ENCODE peak calls at places on chromosomes 7 and 10, in seven cellular contexts. U is fibroblast of lung, O is pancreas, L is cardiac muscle cell, A is astrocyte, M is H9, N is uterus. K is an unnamed sample. For H3K4me1 and H3K27me3, the result is how much of the 10 kb centered on the place peaks cover.

GRCh38 chr7:157337316-157338149 is 729 bp downstream of the DNAJB6 start:
- DNase-seq in U (peak), O (peak), L (peak), A (peak), M (no peak), N (peak), K (peak)

GRCh38 chr10:45427956-45428338 is 53.9 kb downstream of the ALOX5 start:
- DNase-seq in U (no peak), O (no peak), L (no peak), A (no peak), M (no peak), N (no peak), K (no peak)

GRCh38 chr10:131888186-131888604 is 12.6 kb upstream of the PPP2R2D start:
- DNase-seq in U (peak), O (no peak), L (no peak), A (peak), M (no peak), N (no peak), K (no peak)

GRCh38 chr10:24857001-24857695 is 95.3 kb downstream of the PRTFDC1 start:
- DNase-seq in U (no peak), O (no peak), L (no peak), A (no peak), M (no peak), N (no peak), K (no peak)

GRCh38 chr7:93566876-93567275 is 7.6 kb downstream of the CALCR start:
- DNase-seq in U (peak), O (no peak), L (peak), A (no peak), M (no peak), N (no peak), K (no peak)

GRCh38 chr7:150972094-150972493 is 6.0 kb downstream of the KCNH2 start:
- DNase-seq in U (peak), O (no peak), L (peak), A (peak), M (no peak), N (peak), K (peak)

GRCh38 chr7:91142743-91143142 is 121.5 kb upstream of the FZD1 start:
- DNase-seq in U (no peak), O (no peak), L (no peak), A (no peak), M (no peak), N (no peak), K (no peak)

GRCh38 chr10:132638130-132638515 is 100.5 kb downstream of the INPP5A start:
- DNase-seq in U (no peak), O (peak), L (no peak), A (no peak), M (no peak), N (peak), K (no peak)

GRCh38 chr10:133143200-133143533 is 16.9 kb upstream of the KNDC1 start:
- DNase-seq in U (no peak), O (no peak), L (no peak), A (no peak), M (peak), N (no peak), K (no peak)

DNA sequence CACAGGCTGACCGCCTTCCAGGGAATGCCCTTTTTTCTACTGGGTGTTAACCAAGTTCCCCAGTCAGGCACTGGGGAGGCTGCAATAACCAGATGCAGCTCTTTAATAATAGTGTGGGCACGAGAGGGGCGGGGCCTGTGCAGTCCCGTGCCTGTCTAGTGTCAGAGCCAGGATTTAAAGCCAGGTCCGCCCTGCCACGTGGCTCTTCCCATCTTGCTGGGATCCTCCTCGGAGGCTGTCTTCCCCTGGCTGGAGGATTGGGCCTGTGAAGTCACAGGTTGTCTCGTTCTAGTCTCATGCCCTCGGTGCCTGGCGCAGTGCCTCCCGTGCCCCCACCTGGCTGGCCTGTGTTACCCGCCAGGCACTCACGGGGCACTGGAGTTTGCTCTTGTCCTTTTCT is 25.2 kb downstream of the TMEM120A start:
- DNase-seq in U (no peak), O (no peak), L (no peak), A (no peak), M (no peak), N (peak), K (no peak)
- H3K4me1 ChIP-seq in U (under half), O (under half), L (under half), A (under half), M (under half), N (under half), K (under half)

GRCh38 chr7:1367501-1367900 is 91.8 kb downstream of the MICALL2 start:
- DNase-seq in U (no peak), O (no peak), L (no peak), A (no peak), M (no peak), N (no peak), K (peak)

GRCh38 chr7:1364068-1364905 is 95.0 kb downstream of the MICALL2 start:
- DNase-seq in U (no peak), O (no peak), L (no peak), A (no peak), M (no peak), N (no peak), K (peak)

GRCh38 chr7:1365846-1366245 is 93.4 kb downstream of the MICALL2 start:
- DNase-seq in U (no peak), O (no peak), L (no peak), A (no peak), M (no peak), N (no peak), K (no peak)

GRCh38 chr7:1366801-1367405 is 92.4 kb downstream of the MICALL2 start:
- DNase-seq in U (no peak), O (no peak), L (no peak), A (no peak), M (no peak), N (no peak), K (peak)

GRCh38 chr7:1364906-1365570 is 94.2 kb downstream of the MICALL2 start:
- DNase-seq in U (no peak), O (no peak), L (no peak), A (no peak), M (no peak), N (no peak), K (peak)
- H3K27me3 ChIP-seq in U (under half), O (under half), L (under half), A (under half), M (under half), N (under half), K (under half)

GRCh38 chr10:96610817-96611216 is 24.0 kb upstream of the TM9SF3 start:
- DNase-seq in U (no peak), O (no peak), L (no peak), A (no peak), M (no peak), N (no peak), K (no peak)
- H3K4me1 ChIP-seq in U (under half), O (under half), L (under half), A (under half), M (under half), N (under half), K (under half)

DNA sequence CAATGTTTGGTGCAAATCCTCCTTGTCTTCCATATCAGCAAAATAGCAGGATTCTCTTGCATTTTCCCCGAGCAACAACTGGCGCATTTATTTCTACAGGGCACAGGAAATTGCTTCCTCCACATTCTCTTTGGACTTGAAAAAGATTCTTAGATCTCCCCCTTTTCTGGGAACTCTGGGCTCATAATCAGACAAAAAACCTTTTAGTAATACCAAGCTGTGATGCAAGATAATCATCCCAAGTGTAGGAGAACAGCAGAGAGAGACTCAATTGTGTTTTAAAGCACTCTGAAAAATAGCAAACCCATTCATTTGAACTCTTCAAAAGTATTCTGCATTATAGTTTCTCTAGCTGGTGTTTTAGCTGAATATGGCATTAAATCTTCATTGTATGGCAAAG is 419.6 kb upstream of the NPVF start:
- DNase-seq in U (no peak), O (no peak), L (no peak), A (no peak), M (no peak), N (no peak), K (no peak)
- H3K27me3 ChIP-seq in U (under half), O (under half), L (under half), A (under half), M (under half), N (under half), K (under half)

GRCh38 chr10:118732253-118733194 is 22.2 kb downstream of the CACUL1 start:
- DNase-seq in U (peak), O (no peak), L (no peak), A (peak), M (no peak), N (no peak), K (no peak)

GRCh38 chr10:118729200-118729599 is 25.6 kb downstream of the CACUL1 start:
- DNase-seq in U (no peak), O (no peak), L (no peak), A (no peak), M (no peak), N (no peak), K (no peak)

GRCh38 chr10:118730699-118731456 is 23.9 kb downstream of the CACUL1 start:
- DNase-seq in U (no peak), O (no peak), L (no peak), A (no peak), M (no peak), N (no peak), K (no peak)

GRCh38 chr10:118725784-118726507 is 28.8 kb downstream of the CACUL1 start:
- DNase-seq in U (peak), O (no peak), L (peak), A (peak), M (no peak), N (no peak), K (no peak)

DNA sequence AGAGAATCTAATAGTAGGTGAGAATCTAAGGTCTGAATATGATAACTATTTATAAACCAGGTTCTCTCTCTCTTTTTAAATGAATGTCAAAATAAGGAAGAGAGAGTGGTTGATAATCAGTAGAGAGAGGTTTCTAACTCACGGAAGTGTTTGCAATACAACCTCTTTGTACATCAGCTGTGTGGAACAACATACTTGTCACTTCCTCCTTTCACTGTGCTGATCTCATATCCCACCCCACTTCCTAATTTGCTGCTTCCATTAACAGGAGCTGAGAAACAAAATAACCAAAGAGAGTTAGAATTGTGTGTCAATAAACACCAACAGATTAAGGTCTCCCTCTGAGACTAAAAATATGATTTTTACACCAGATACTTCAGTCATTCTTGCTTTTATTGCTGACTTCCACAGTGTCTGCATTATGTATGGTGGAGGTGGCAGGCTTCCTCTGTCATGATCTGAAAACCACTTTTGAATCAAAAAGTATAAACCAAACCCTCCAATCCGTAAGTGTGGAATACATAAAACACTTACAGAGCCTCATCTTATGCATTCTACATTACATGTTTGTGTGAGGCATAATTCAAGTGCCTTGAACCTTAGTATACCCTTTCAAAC is 25.0 kb downstream of the CACUL1 start:
- DNase-seq in U (no peak), O (no peak), L (peak), A (no peak), M (no peak), N (no peak), K (no peak)
- H3K4me1 ChIP-seq in U (under half), O (under half), L (under half), A (under half), M (under half), N (under half), K (half or more)

GRCh38 chr7:43116451-43116850 is 4.0 kb downstream of the HECW1 start:
- DNase-seq in U (no peak), O (no peak), L (no peak), A (no peak), M (no peak), N (no peak), K (no peak)

GRCh38 chr7:43119371-43120069 is 7.1 kb downstream of the HECW1 start:
- DNase-seq in U (peak), O (no peak), L (peak), A (peak), M (no peak), N (no peak), K (no peak)

GRCh38 chr7:43117842-43118241 is 5.4 kb downstream of the HECW1 start:
- DNase-seq in U (no peak), O (no peak), L (no peak), A (no peak), M (no peak), N (no peak), K (no peak)

GRCh38 chr7:43114451-43114765 is 2.0 kb downstream of the HECW1 start:
- DNase-seq in U (no peak), O (no peak), L (no peak), A (no peak), M (no peak), N (no peak), K (no peak)

DNA sequence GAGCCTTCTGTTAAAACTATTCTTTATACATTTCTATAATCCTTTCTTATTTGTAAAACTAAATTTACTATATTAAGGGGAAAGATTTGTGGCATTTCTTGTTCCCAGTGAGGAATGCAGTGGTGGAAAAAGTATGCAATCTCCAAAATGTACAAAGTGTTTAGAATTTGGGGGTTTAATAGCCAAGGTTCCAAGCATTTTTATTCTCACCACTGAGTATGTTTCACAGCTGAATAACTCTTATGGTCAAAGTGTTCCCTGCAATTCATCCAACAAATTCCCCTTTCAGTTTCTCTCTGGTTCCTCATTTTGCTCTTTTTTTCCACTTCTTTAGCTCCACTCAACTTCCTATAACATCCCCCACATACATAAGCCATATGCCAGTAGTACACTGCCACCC is 4.6 kb downstream of the HECW1 start:
- DNase-seq in U (peak), O (no peak), L (peak), A (peak), M (no peak), N (no peak), K (no peak)
- H3K27me3 ChIP-seq in U (under half), O (under half), L (half or more), A (under half), M (under half), N (under half), K (under half)